ENCODE peak calls at places on chromosome 14, in ten cellular contexts. X is A549; D is activated T-cell treated with anti-CD3 and anti-CD28 coated beads for 48 hours; F is activated CD4-positive, alpha-beta T cell treated with anti-CD3 and anti-CD28 coated beads, Interleukin-2, amount 50 U/mL, for 1 hour; Z is C1 segment of cervical spinal cord; P is naive B cell; T is Right ventricle myocardium superior; E is NB4; S is IMR-90; L is pons. C is an unnamed sample.

GRCh38 chr14:89736866-89737265 is 217.7 kb downstream of the EFCAB11 start:
- DNase-seq in E (no peak), F (no peak), Z (no peak), P (no peak), T (no peak), L (no peak), X (no peak), D (no peak), S (no peak), C (no peak)

GRCh38 chr14:71497645-71498086 is 434.6 kb upstream of the RGS6 start:
- DNase-seq in X (no peak), E (no peak), S (peak; percentile 82), D (no peak), P (no peak), T (no peak), F (no peak), Z (no peak), L (no peak), C (no peak)

GRCh38 chr14:36313206-36313605 is 7.2 kb downstream of the MBIP start:
- DNase-seq in L (no peak), T (no peak), P (no peak), D (no peak), S (no peak), X (no peak), E (no peak), F (no peak), Z (no peak), C (no peak)

GRCh38 chr14:68474741-68475140 is 318.1 kb downstream of the ZFP36L1 start:
- DNase-seq in E (no peak), Z (no peak), X (no peak), F (no peak), P (no peak), S (no peak), L (no peak), T (no peak), D (no peak), C (no peak)

GRCh38 chr14:64350091-64350490 is 38.1 kb upstream of the MTHFD1 start:
- DNase-seq in L (no peak), E (no peak), T (no peak), D (no peak), F (no peak), Z (no peak), P (no peak), X (no peak), S (no peak), C (no peak)

GRCh38 chr14:66508846-66509621 is 1.1 kb downstream of the GPHN start:
- DNase-seq in T (peak; percentile 60), S (peak; percentile 15), E (peak; percentile 61), L (peak; percentile 15), P (peak; percentile 41), D (peak; percentile 40), Z (peak; percentile 16), X (peak; percentile 20), F (peak; percentile 33), C (peak; percentile 32)

GRCh38 chr14:26255213-26255612 is 342.6 kb downstream of the NOVA1 start:
- DNase-seq in T (no peak), P (no peak), F (no peak), E (peak; percentile 15), S (peak; percentile 31), L (peak; percentile 7), D (no peak), X (no peak), Z (no peak), C (no peak)

GRCh38 chr14:73728106-73729014 is 14.2 kb upstream of the PNMA1 start:
- DNase-seq in T (peak; percentile 91), S (peak; percentile 63), Z (peak; percentile 78), L (peak; percentile 92), E (peak; percentile 92), P (peak; percentile 80), D (peak; percentile 76), F (peak; percentile 92), X (peak; percentile 87), C (peak; percentile 84)

GRCh38 chr14:51308872-51309271 is 68.8 kb downstream of the TMX1 start:
- DNase-seq in D (no peak), S (no peak), P (no peak), X (no peak), T (no peak), Z (no peak), L (no peak), F (no peak), E (no peak), C (no peak)

GRCh38 chr14:42090122-42090521 is 483.4 kb downstream of the LRFN5 start:
- DNase-seq in L (no peak), E (no peak), F (no peak), T (no peak), P (no peak), D (no peak), Z (no peak), X (no peak), S (no peak), C (no peak)

GRCh38 chr14:52044791-52045522 is 23.9 kb downstream of the NID2 start:
- DNase-seq in D (no peak), L (no peak), F (no peak), T (no peak), S (peak; percentile 95), P (no peak), E (no peak), X (no peak), Z (no peak), C (no peak)

GRCh38 chr14:36245223-36245622 is 68.7 kb upstream of the PTCSC3 start:
- DNase-seq in T (no peak), D (no peak), L (no peak), Z (no peak), P (no peak), X (no peak), E (no peak), F (no peak), S (no peak), C (no peak)

GRCh38 chr14:106508216-106508615 is 981.8 kb downstream of the TMEM121 start:
- DNase-seq in E (no peak), L (no peak), T (no peak), X (no peak), Z (no peak), P (no peak), F (no peak), S (no peak), D (no peak), C (no peak)

GRCh38 chr14:31190220-31190605 is 17.4 kb downstream of the HECTD1 start:
- DNase-seq in P (no peak), L (no peak), E (no peak), T (no peak), Z (no peak), S (no peak), D (no peak), X (no peak), F (no peak), C (no peak)

GRCh38 chr14:63867926-63868921 is 15.4 kb downstream of the SYNE2 start:
- DNase-seq in X (no peak), D (no peak), S (peak; percentile 23), Z (no peak), E (no peak), F (no peak), L (no peak), T (no peak), P (peak; percentile 47), C (no peak)

GRCh38 chr14:69152181-69152943 is 557 bp downstream of the DCAF5 start:
- DNase-seq in T (no peak), S (no peak), X (no peak), E (peak; percentile 70), D (peak; percentile 21), Z (no peak), F (peak; percentile 41), L (peak; percentile 35), P (peak; percentile 31), C (peak; percentile 31)

GRCh38 chr14:97432586-97432985 is 635.4 kb downstream of the VRK1 start:
- DNase-seq in L (no peak), S (no peak), D (no peak), X (no peak), T (no peak), E (no peak), Z (no peak), P (no peak), F (no peak), C (no peak)

GRCh38 chr14:49892301-49892635 is 614 bp upstream of the ARF6 start:
- DNase-seq in D (peak; percentile 28), L (peak; percentile 81), P (peak; percentile 55), F (peak; percentile 42), X (peak; percentile 81), Z (peak; percentile 77), E (peak; percentile 85), S (peak; percentile 82), T (no peak), C (peak; percentile 47)

GRCh38 chr14:79144891-79145290 is 974.7 kb downstream of the NRXN3 start:
- DNase-seq in Z (no peak), S (peak; percentile 24), X (no peak), D (no peak), T (no peak), E (no peak), F (no peak), L (no peak), P (no peak), C (no peak)

GRCh38 chr14:97554597-97554996 is 757.4 kb downstream of the VRK1 start:
- DNase-seq in D (no peak), F (no peak), Z (no peak), S (no peak), X (no peak), T (no peak), P (no peak), L (no peak), E (no peak), C (no peak)

GRCh38 chr14:92613008-92613658 is 99.6 kb downstream of the RIN3 start:
- DNase-seq in T (peak; percentile 70), L (no peak), S (no peak), E (peak; percentile 59), D (peak; percentile 66), Z (no peak), F (peak; percentile 68), X (no peak), P (peak; percentile 42), C (peak; percentile 62)

GRCh38 chr14:65344011-65344410 is 68.5 kb upstream of the FUT8 start:
- DNase-seq in S (no peak), F (no peak), E (peak; percentile 21), D (no peak), Z (no peak), L (no peak), P (no peak), T (no peak), X (no peak), C (no peak)

GRCh38 chr14:77011226-77011762 is 17.2 kb downstream of the IRF2BPL start:
- DNase-seq in S (no peak), D (no peak), P (no peak), T (no peak), X (no peak), F (no peak), L (no peak), E (no peak), Z (no peak), C (no peak)

GRCh38 chr14:44791730-44792129 is 170.0 kb downstream of the KLHL28 start:
- DNase-seq in F (no peak), D (no peak), T (no peak), E (no peak), S (peak; percentile 62), X (no peak), Z (no peak), L (no peak), P (no peak), C (no peak)

GRCh38 chr14:24678801-24679247 is 44.8 kb upstream of the GZMB start:
- DNase-seq in X (peak; percentile 60), Z (peak; percentile 23), S (peak; percentile 86), L (peak; percentile 92), E (peak; percentile 93), T (no peak), F (peak; percentile 64), D (peak; percentile 58), P (peak; percentile 80), C (peak; percentile 83)

GRCh38 chr14:52609445-52610044 is 56.9 kb downstream of the GPR137C start:
- DNase-seq in L (no peak), X (no peak), T (no peak), Z (no peak), F (no peak), S (no peak), E (no peak), P (no peak), D (no peak), C (no peak)

GRCh38 chr14:72243309-72243708 is 311.1 kb downstream of the RGS6 start:
- DNase-seq in L (no peak), E (no peak), X (no peak), F (no peak), Z (no peak), S (no peak), P (no peak), D (no peak), T (no peak), C (no peak)

GRCh38 chr14:54603362-54603761 is 36.4 kb downstream of the SAMD4A start:
- DNase-seq in X (no peak), D (no peak), F (no peak), E (no peak), Z (no peak), L (no peak), P (no peak), S (peak; percentile 82), T (no peak), C (no peak)

C was measured in stimulated activated CD4-positive, alpha-beta T cell treated with anti-CD3 and anti-CD28 coated beads, Interleukin-1b, Interleukin-23, amount 100 ng/mL, for 48 hours.